ENCODE peak calls at places on chromosome 4, in seven cellular contexts. P, A, G, L, X, K and N are unnamed samples. For H3K4me1 and H3K9me3, the result is how much of the 10 kb centered on the place peaks cover.

GRCh38 chr4:46219872-46220271 is 96.0 kb upstream of the GABRG1 start:
- DNase-seq in P (no peak), A (no peak), G (no peak), L (no peak), X (no peak), K (no peak), N (no peak)

GRCh38 chr4:52633846-52634245 is 25.3 kb downstream of the USP46 start:
- DNase-seq in P (no peak), A (no peak), G (no peak), L (no peak), X (no peak), K (no peak), N (no peak)

GRCh38 chr4:169963998-169964397 is 62.2 kb downstream of the MFAP3L start:
- DNase-seq in P (no peak), A (no peak), G (no peak), L (no peak), X (no peak), K (no peak), N (no peak)

GRCh38 chr4:169439244-169439643 is 168.5 kb upstream of the SH3RF1 start:
- DNase-seq in P (no peak), A (no peak), G (no peak), L (no peak), X (no peak), K (peak), N (no peak)

GRCh38 chr4:89847571-89848325 is 10.8 kb upstream of the SNCA start:
- DNase-seq in P (peak), A (no peak), G (peak), L (no peak), X (no peak), K (peak), N (no peak)

GRCh38 chr4:150867148-150867547 is 147.9 kb downstream of the LRBA start:
- DNase-seq in P (peak), A (no peak), G (peak), L (peak), X (no peak), K (peak), N (peak)

GRCh38 chr4:78150465-78150864 is 93.3 kb downstream of the FRAS1 start:
- DNase-seq in P (no peak), A (no peak), G (no peak), L (no peak), X (no peak), K (no peak), N (no peak)

GRCh38 chr4:159021597-159022385 is 81.1 kb upstream of the RAPGEF2 start:
- DNase-seq in P (no peak), A (no peak), G (no peak), L (no peak), X (no peak), K (no peak), N (no peak)

GRCh38 chr4:77349796-77350195 is 192.8 kb downstream of the CCNG2 start:
- DNase-seq in P (peak), A (no peak), G (no peak), L (no peak), X (no peak), K (no peak), N (no peak)

GRCh38 chr4:31088600-31089230 is 368.5 kb downstream of the PCDH7 start:
- DNase-seq in P (no peak), A (no peak), G (no peak), L (no peak), X (no peak), K (peak), N (no peak)

GRCh38 chr4:174138616-174139015 is 144.9 kb downstream of the FBXO8 start:
- DNase-seq in P (no peak), A (no peak), G (no peak), L (no peak), X (no peak), K (no peak), N (no peak)

GRCh38 chr4:174137698-174138097 is 145.8 kb downstream of the FBXO8 start:
- DNase-seq in P (no peak), A (no peak), G (no peak), L (no peak), X (no peak), K (no peak), N (no peak)

GRCh38 chr4:174136013-174136412 is 147.5 kb downstream of the FBXO8 start:
- DNase-seq in P (no peak), A (no peak), G (no peak), L (peak), X (no peak), K (no peak), N (no peak)

GRCh38 chr4:174144081-174144480 is 139.4 kb downstream of the FBXO8 start:
- DNase-seq in P (no peak), A (no peak), G (no peak), L (peak), X (no peak), K (no peak), N (no peak)

GRCh38 chr4:174141876-174142275 is 141.6 kb downstream of the FBXO8 start:
- DNase-seq in P (no peak), A (no peak), G (no peak), L (no peak), X (no peak), K (no peak), N (no peak)
- H3K4me1 ChIP-seq in P (under half), A (under half), G (under half), L (under half), X (under half), K (under half), N (under half)

GRCh38 chr4:23323436-23323835 is 566.4 kb downstream of the PPARGC1A start:
- DNase-seq in P (no peak), A (no peak), G (no peak), L (no peak), X (no peak), K (no peak), N (no peak)
- TF ChIP-seq CTCF in P (no peak), A (no peak), G (no peak), L (no peak), X (no peak), K (no peak), N (no peak)

DNA sequence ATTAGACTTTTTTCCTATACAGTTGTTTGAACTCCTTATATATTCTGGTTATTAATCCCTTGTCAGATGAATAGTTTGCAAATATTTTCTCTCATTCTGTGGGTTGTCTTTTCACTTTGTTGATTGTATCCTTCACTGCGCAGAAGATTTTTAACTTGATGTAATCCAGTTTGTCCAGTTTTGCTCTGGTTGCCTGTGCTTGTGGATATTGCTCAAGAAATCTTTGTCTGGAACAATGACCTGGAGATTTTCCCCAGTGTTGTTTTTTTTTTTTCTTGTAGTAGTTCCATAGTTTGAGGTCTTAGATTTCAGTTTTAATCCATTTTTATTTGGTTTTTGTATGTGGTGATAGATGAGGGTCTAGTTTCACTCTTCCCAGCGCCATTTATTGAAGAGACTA is 289.8 kb upstream of the SPOCK3 start:
- DNase-seq in P (no peak), A (no peak), G (no peak), L (no peak), X (no peak), K (no peak), N (no peak)
- H3K9me3 ChIP-seq in P (under half), A (under half), G (under half), L (under half), X (under half), K (under half), N (under half)

DNA sequence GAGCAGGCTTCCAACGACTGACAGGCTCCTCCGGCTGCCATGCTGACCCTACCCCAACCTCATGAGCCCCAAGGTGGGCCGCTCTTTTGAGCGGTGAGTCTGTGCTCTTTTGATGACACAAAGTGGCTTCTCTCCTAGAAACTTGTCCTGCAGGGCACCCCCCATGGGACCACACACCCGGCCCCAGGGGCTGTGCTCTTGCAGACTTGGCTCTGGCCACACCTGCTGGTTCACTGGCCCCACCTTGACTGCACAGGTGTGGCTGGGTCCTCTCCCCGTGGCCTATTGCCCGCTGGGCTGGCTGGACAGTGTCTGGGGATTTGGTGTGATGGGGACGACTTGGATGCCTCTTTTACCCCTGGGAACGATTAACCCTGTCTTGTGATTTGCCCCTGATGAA is 1.5 kb upstream of the CPZ start:
- DNase-seq in P (no peak), A (no peak), G (no peak), L (no peak), X (no peak), K (no peak), N (no peak)
- H3K4me1 ChIP-seq in P (under half), A (under half), G (under half), L (under half), X (under half), K (under half), N (under half)

GRCh38 chr4:37885496-37885895 is 5.4 kb upstream of the TBC1D1 start:
- DNase-seq in P (no peak), A (no peak), G (no peak), L (no peak), X (no peak), K (no peak), N (no peak)

GRCh38 chr4:37879365-37879764 is 11.5 kb upstream of the TBC1D1 start:
- DNase-seq in P (no peak), A (no peak), G (no peak), L (no peak), X (no peak), K (no peak), N (no peak)

GRCh38 chr4:37884855-37885487 is 5.9 kb upstream of the TBC1D1 start:
- DNase-seq in P (no peak), A (no peak), G (no peak), L (no peak), X (no peak), K (no peak), N (no peak)

GRCh38 chr4:37882665-37883296 is 8.1 kb upstream of the TBC1D1 start:
- DNase-seq in P (peak), A (no peak), G (no peak), L (no peak), X (no peak), K (no peak), N (no peak)
- TF ChIP-seq CTCF in P (no peak), A (no peak), G (no peak), L (peak), X (no peak), K (no peak), N (no peak)